ENCODE peak calls at places on chromosome 2, in eight cellular contexts. One of them, this sample, is unnamed.
A peak's percentile ranks its signal among the peaks of the same experiment; 100 is the strongest.

GRCh38 chr2:235595420-235596010 is 101.7 kb downstream of the AGAP1 start:
- DNase-seq in IMR-90: peak; percentile 77
- DNase-seq in right lobe of liver: no peak
- DNase-seq in HCT116: peak; percentile 47
- DNase-seq in breast epithelium: peak; percentile 73
- DNase-seq in esophagus squamous epithelium: no peak
- DNase-seq in heart left ventricle: peak; percentile 65
- DNase-seq in ovary: peak; percentile 82
- DNase-seq in this sample: peak; percentile 91

GRCh38 chr2:65846984-65847383 is 414.6 kb upstream of the SPRED2 start:
- DNase-seq in IMR-90: no peak
- DNase-seq in right lobe of liver: no peak
- DNase-seq in HCT116: no peak
- DNase-seq in breast epithelium: no peak
- DNase-seq in esophagus squamous epithelium: no peak
- DNase-seq in heart left ventricle: no peak
- DNase-seq in ovary: no peak
- DNase-seq in this sample: peak; percentile 49

GRCh38 chr2:7795358-7796199 is 878.4 kb downstream of the RNF144A start:
- DNase-seq in IMR-90: peak; percentile 25
- DNase-seq in right lobe of liver: no peak
- DNase-seq in HCT116: no peak
- DNase-seq in breast epithelium: no peak
- DNase-seq in esophagus squamous epithelium: no peak
- DNase-seq in heart left ventricle: no peak
- DNase-seq in ovary: no peak
- DNase-seq in this sample: no peak

GRCh38 chr2:210899131-210899530 is 342.7 kb downstream of the CPS1 start:
- DNase-seq in IMR-90: no peak
- DNase-seq in right lobe of liver: no peak
- DNase-seq in HCT116: no peak
- DNase-seq in breast epithelium: no peak
- DNase-seq in esophagus squamous epithelium: no peak
- DNase-seq in heart left ventricle: no peak
- DNase-seq in ovary: no peak
- DNase-seq in this sample: no peak

GRCh38 chr2:119218478-119219064 is 5.1 kb upstream of the STEAP3 start:
- DNase-seq in IMR-90: peak; percentile 74
- DNase-seq in right lobe of liver: peak; percentile 79
- DNase-seq in HCT116: peak; percentile 40
- DNase-seq in breast epithelium: no peak
- DNase-seq in esophagus squamous epithelium: no peak
- DNase-seq in heart left ventricle: peak; percentile 51
- DNase-seq in ovary: peak; percentile 55
- DNase-seq in this sample: no peak

GRCh38 chr2:232350804-232351685 is 27.5 kb upstream of the ALPP start:
- DNase-seq in IMR-90: no peak
- DNase-seq in right lobe of liver: peak; percentile 45
- DNase-seq in HCT116: no peak
- DNase-seq in breast epithelium: peak; percentile 48
- DNase-seq in esophagus squamous epithelium: no peak
- DNase-seq in heart left ventricle: no peak
- DNase-seq in ovary: no peak
- DNase-seq in this sample: no peak

GRCh38 chr2:184455616-184456015 is 142.7 kb upstream of the ZNF804A start:
- DNase-seq in IMR-90: no peak
- DNase-seq in right lobe of liver: no peak
- DNase-seq in HCT116: no peak
- DNase-seq in breast epithelium: no peak
- DNase-seq in esophagus squamous epithelium: no peak
- DNase-seq in heart left ventricle: no peak
- DNase-seq in ovary: no peak
- DNase-seq in this sample: no peak

GRCh38 chr2:221337957-221338685 is 234.0 kb downstream of the EPHA4 start:
- DNase-seq in IMR-90: no peak
- DNase-seq in right lobe of liver: no peak
- DNase-seq in HCT116: no peak
- DNase-seq in breast epithelium: no peak
- DNase-seq in esophagus squamous epithelium: no peak
- DNase-seq in heart left ventricle: no peak
- DNase-seq in ovary: no peak
- DNase-seq in this sample: no peak

GRCh38 chr2:182761903-182762302 is 45.8 kb downstream of the DNAJC10 start:
- DNase-seq in IMR-90: peak; percentile 37
- DNase-seq in right lobe of liver: no peak
- DNase-seq in HCT116: no peak
- DNase-seq in breast epithelium: no peak
- DNase-seq in esophagus squamous epithelium: no peak
- DNase-seq in heart left ventricle: no peak
- DNase-seq in ovary: peak; percentile 55
- DNase-seq in this sample: peak; percentile 15

GRCh38 chr2:223465793-223466192 is 136.4 kb downstream of the SCG2 start:
- DNase-seq in IMR-90: peak; percentile 96
- DNase-seq in right lobe of liver: peak; percentile 83
- DNase-seq in HCT116: no peak
- DNase-seq in breast epithelium: no peak
- DNase-seq in esophagus squamous epithelium: peak; percentile 14
- DNase-seq in heart left ventricle: peak; percentile 54
- DNase-seq in ovary: peak; percentile 78
- DNase-seq in this sample: peak; percentile 81

GRCh38 chr2:111042261-111042660 is 78.5 kb upstream of the BCL2L11 start:
- DNase-seq in IMR-90: no peak
- DNase-seq in right lobe of liver: peak; percentile 20
- DNase-seq in HCT116: no peak
- DNase-seq in breast epithelium: no peak
- DNase-seq in esophagus squamous epithelium: no peak
- DNase-seq in heart left ventricle: no peak
- DNase-seq in ovary: no peak
- DNase-seq in this sample: no peak

GRCh38 chr2:189149981-189150380 is 29.6 kb downstream of the COL5A2 start:
- DNase-seq in IMR-90: peak; percentile 65
- DNase-seq in right lobe of liver: no peak
- DNase-seq in HCT116: no peak
- DNase-seq in breast epithelium: no peak
- DNase-seq in esophagus squamous epithelium: no peak
- DNase-seq in heart left ventricle: no peak
- DNase-seq in ovary: no peak
- DNase-seq in this sample: no peak

GRCh38 chr2:20578895-20579825 is 71.7 kb downstream of the HS1BP3 start:
- DNase-seq in IMR-90: peak; percentile 99
- DNase-seq in right lobe of liver: no peak
- DNase-seq in HCT116: peak; percentile 92
- DNase-seq in breast epithelium: peak; percentile 74
- DNase-seq in esophagus squamous epithelium: no peak
- DNase-seq in heart left ventricle: peak; percentile 89
- DNase-seq in ovary: peak; percentile 89
- DNase-seq in this sample: peak; percentile 75

GRCh38 chr2:102615620-102616436 is 3.5 kb upstream of the SLC9A2 start:
- DNase-seq in IMR-90: peak; percentile 57
- DNase-seq in right lobe of liver: peak; percentile 73
- DNase-seq in HCT116: peak; percentile 35
- DNase-seq in breast epithelium: no peak
- DNase-seq in esophagus squamous epithelium: no peak
- DNase-seq in heart left ventricle: peak; percentile 37
- DNase-seq in ovary: no peak
- DNase-seq in this sample: peak; percentile 24

GRCh38 chr2:10909050-10909995 is 2.4 kb upstream of the KCNF1 start:
- DNase-seq in IMR-90: no peak
- DNase-seq in right lobe of liver: no peak
- DNase-seq in HCT116: peak; percentile 35
- DNase-seq in breast epithelium: no peak
- DNase-seq in esophagus squamous epithelium: no peak
- DNase-seq in heart left ventricle: no peak
- DNase-seq in ovary: no peak
- DNase-seq in this sample: no peak

GRCh38 chr2:23467618-23468017 is 82.6 kb downstream of the KLHL29 start:
- DNase-seq in IMR-90: no peak
- DNase-seq in right lobe of liver: no peak
- DNase-seq in HCT116: no peak
- DNase-seq in breast epithelium: no peak
- DNase-seq in esophagus squamous epithelium: no peak
- DNase-seq in heart left ventricle: no peak
- DNase-seq in ovary: no peak
- DNase-seq in this sample: no peak

GRCh38 chr2:119260636-119261497 is 37.2 kb downstream of the STEAP3 start:
- DNase-seq in IMR-90: peak; percentile 12
- DNase-seq in right lobe of liver: no peak
- DNase-seq in HCT116: no peak
- DNase-seq in breast epithelium: no peak
- DNase-seq in esophagus squamous epithelium: no peak
- DNase-seq in heart left ventricle: no peak
- DNase-seq in ovary: no peak
- DNase-seq in this sample: no peak

GRCh38 chr2:112003585-112003984 is 51.5 kb upstream of the TMEM87B start:
- DNase-seq in IMR-90: no peak
- DNase-seq in right lobe of liver: no peak
- DNase-seq in HCT116: no peak
- DNase-seq in breast epithelium: no peak
- DNase-seq in esophagus squamous epithelium: no peak
- DNase-seq in heart left ventricle: no peak
- DNase-seq in ovary: no peak
- DNase-seq in this sample: no peak

DNA sequence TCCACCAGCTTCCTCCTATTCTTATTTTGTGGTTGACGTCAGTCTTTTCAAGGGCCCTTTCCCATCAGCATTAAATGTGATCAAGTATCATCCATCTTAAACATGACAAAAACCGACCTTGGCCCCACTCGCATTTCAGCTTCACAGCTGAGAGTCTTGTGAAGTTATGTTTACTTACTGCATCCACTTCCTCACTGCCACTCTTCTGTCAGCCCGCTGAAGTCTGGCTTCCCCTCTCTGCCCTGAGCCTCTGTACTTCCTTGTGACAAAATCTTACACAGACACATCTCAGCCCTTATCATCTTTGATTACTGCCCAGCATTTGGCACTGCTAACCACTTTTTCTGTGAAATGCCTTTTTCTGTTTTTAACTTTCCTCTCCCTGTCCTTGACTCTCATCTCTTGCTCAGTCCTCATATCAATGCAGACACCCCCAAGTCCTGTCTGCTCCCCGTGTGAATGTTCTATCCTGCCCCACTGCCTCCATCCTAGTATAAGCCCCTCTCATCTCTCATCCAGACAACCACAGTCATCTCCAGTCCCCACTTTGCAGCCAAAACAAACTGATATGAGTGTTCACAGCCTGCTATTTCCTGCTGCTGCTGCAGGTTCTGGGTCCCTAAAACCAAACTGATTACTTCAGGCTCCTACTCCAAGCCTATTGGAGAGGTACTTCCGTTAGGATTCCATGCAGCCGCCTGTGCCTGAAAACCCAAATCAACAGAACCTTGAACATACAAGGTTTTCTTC is 31.4 kb downstream of the FOSL2 start:
- DNase-seq in IMR-90: peak; percentile 44
- DNase-seq in right lobe of liver: no peak
- DNase-seq in HCT116: no peak
- DNase-seq in breast epithelium: no peak
- DNase-seq in esophagus squamous epithelium: no peak
- DNase-seq in heart left ventricle: no peak
- DNase-seq in ovary: no peak
- DNase-seq in this sample: no peak
- TF ChIP-seq POLR2A in IMR-90: no peak
- TF ChIP-seq POLR2A in right lobe of liver: no peak
- TF ChIP-seq POLR2A in HCT116: no peak
- TF ChIP-seq POLR2A in breast epithelium: no peak
- TF ChIP-seq POLR2A in esophagus squamous epithelium: no peak
- TF ChIP-seq POLR2A in heart left ventricle: no peak
- TF ChIP-seq POLR2A in ovary: no peak
- TF ChIP-seq POLR2A in this sample: no peak

GRCh38 chr2:84946204-84947009 is 24.6 kb upstream of the KCMF1 start:
- DNase-seq in IMR-90: peak; percentile 91
- DNase-seq in right lobe of liver: no peak
- DNase-seq in HCT116: peak; percentile 96
- DNase-seq in breast epithelium: no peak
- DNase-seq in esophagus squamous epithelium: no peak
- DNase-seq in heart left ventricle: no peak
- DNase-seq in ovary: no peak
- DNase-seq in this sample: no peak
- TF ChIP-seq POLR2A in IMR-90: peak; percentile 68
- TF ChIP-seq POLR2A in right lobe of liver: no peak
- TF ChIP-seq POLR2A in HCT116: peak; percentile 26
- TF ChIP-seq POLR2A in breast epithelium: no peak
- TF ChIP-seq POLR2A in esophagus squamous epithelium: no peak
- TF ChIP-seq POLR2A in heart left ventricle: no peak
- TF ChIP-seq POLR2A in ovary: no peak
- TF ChIP-seq POLR2A in this sample: no peak

DNA sequence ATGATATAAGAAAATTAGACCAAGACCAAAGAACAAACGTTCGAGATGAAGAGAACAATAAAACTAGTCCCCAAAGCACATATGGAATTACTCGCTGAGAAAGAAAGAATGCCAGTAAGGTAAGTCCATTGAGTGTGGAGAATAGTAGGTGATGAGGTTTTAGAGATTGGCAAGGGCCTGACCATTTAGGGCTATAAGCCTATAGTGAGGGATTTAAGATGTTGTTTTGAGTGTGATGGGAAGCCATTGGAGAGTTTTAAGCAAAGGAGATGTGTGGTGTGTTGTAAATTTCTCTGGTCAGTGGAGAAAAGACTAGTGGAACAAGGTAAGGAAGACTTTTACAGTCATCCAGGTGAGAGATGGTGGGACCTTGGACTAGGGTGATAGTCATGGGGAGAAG is 151.1 kb downstream of the MCFD2 start:
- DNase-seq in IMR-90: no peak
- DNase-seq in right lobe of liver: no peak
- DNase-seq in HCT116: no peak
- DNase-seq in breast epithelium: no peak
- DNase-seq in esophagus squamous epithelium: no peak
- DNase-seq in heart left ventricle: no peak
- DNase-seq in ovary: no peak
- DNase-seq in this sample: no peak
- TF ChIP-seq POLR2A in IMR-90: no peak
- TF ChIP-seq POLR2A in right lobe of liver: no peak
- TF ChIP-seq POLR2A in HCT116: no peak
- TF ChIP-seq POLR2A in breast epithelium: no peak
- TF ChIP-seq POLR2A in esophagus squamous epithelium: no peak
- TF ChIP-seq POLR2A in heart left ventricle: no peak
- TF ChIP-seq POLR2A in ovary: no peak
- TF ChIP-seq POLR2A in this sample: no peak

GRCh38 chr2:128290356-128290755 is 28.3 kb downstream of the HS6ST1 start:
- DNase-seq in IMR-90: peak; percentile 55
- DNase-seq in right lobe of liver: no peak
- DNase-seq in HCT116: no peak
- DNase-seq in breast epithelium: no peak
- DNase-seq in esophagus squamous epithelium: no peak
- DNase-seq in heart left ventricle: no peak
- DNase-seq in ovary: no peak
- DNase-seq in this sample: no peak

GRCh38 chr2:128286905-128287779 is 31.5 kb downstream of the HS6ST1 start:
- DNase-seq in IMR-90: no peak
- DNase-seq in right lobe of liver: peak; percentile 37
- DNase-seq in HCT116: no peak
- DNase-seq in breast epithelium: no peak
- DNase-seq in esophagus squamous epithelium: no peak
- DNase-seq in heart left ventricle: no peak
- DNase-seq in ovary: no peak
- DNase-seq in this sample: no peak

GRCh38 chr2:128287780-128288735 is 30.6 kb downstream of the HS6ST1 start:
- DNase-seq in IMR-90: no peak
- DNase-seq in right lobe of liver: peak; percentile 33
- DNase-seq in HCT116: no peak
- DNase-seq in breast epithelium: no peak
- DNase-seq in esophagus squamous epithelium: no peak
- DNase-seq in heart left ventricle: no peak
- DNase-seq in ovary: no peak
- DNase-seq in this sample: no peak

GRCh38 chr2:128289439-128289838 is 29.2 kb downstream of the HS6ST1 start:
- DNase-seq in IMR-90: no peak
- DNase-seq in right lobe of liver: peak; percentile 52
- DNase-seq in HCT116: no peak
- DNase-seq in breast epithelium: no peak
- DNase-seq in esophagus squamous epithelium: no peak
- DNase-seq in heart left ventricle: no peak
- DNase-seq in ovary: no peak
- DNase-seq in this sample: no peak

GRCh38 chr2:128288781-128289180 is 29.9 kb downstream of the HS6ST1 start:
- DNase-seq in IMR-90: no peak
- DNase-seq in right lobe of liver: peak; percentile 37
- DNase-seq in HCT116: no peak
- DNase-seq in breast epithelium: no peak
- DNase-seq in esophagus squamous epithelium: no peak
- DNase-seq in heart left ventricle: no peak
- DNase-seq in ovary: no peak
- DNase-seq in this sample: no peak
- TF ChIP-seq POLR2A in IMR-90: no peak
- TF ChIP-seq POLR2A in right lobe of liver: no peak
- TF ChIP-seq POLR2A in HCT116: no peak
- TF ChIP-seq POLR2A in breast epithelium: no peak
- TF ChIP-seq POLR2A in esophagus squamous epithelium: no peak
- TF ChIP-seq POLR2A in heart left ventricle: no peak
- TF ChIP-seq POLR2A in ovary: no peak
- TF ChIP-seq POLR2A in this sample: no peak

This sample was measured in tibial nerve.